ENCODE peak calls at places on chromosomes 16 and 17, in six cellular contexts. R, S, L, N, A and C are unnamed samples.

GRCh38 chr17:66715745-66716156 is 119.2 kb upstream of the CACNG5 start:
- DNase-seq in S (no peak), A (no peak), L (peak), N (no peak), R (no peak), C (no peak)

GRCh38 chr17:17663160-17664072 is 17.8 kb upstream of the RAI1 start:
- DNase-seq in N (no peak), A (peak), L (peak), S (peak), R (no peak), C (peak)

GRCh38 chr17:47851764-47852112 is 775 bp upstream of the SP6 start:
- DNase-seq in L (no peak), A (peak), N (no peak), R (no peak), S (no peak), C (no peak)

GRCh38 chr17:83037084-83037950 is 42.1 kb upstream of the METRNL start:
- DNase-seq in A (no peak), N (no peak), L (no peak), S (no peak), R (no peak), C (no peak)

GRCh38 chr16:77190478-77191258 is at the start of gene MON1B:
- DNase-seq in S (peak), L (peak), A (peak), N (peak), R (peak), C (peak)

GRCh38 chr17:44257815-44258750 is 9.9 kb downstream of the SLC4A1 start:
- DNase-seq in R (no peak), N (peak), L (no peak), A (no peak), S (no peak), C (no peak)

GRCh38 chr17:58156839-58157803 is 8.9 kb downstream of the OR4D1 start:
- DNase-seq in A (peak), N (no peak), R (no peak), L (peak), S (peak), C (peak)

GRCh38 chr17:43134774-43135453 is 9.8 kb upstream of the BRCA1 start:
- DNase-seq in A (no peak), N (no peak), R (no peak), L (no peak), S (no peak), C (no peak)

GRCh38 chr17:17919169-17920107 is 52.8 kb downstream of the TOM1L2 start:
- DNase-seq in N (peak), R (peak), A (peak), S (peak), L (peak), C (peak)

GRCh38 chr16:19307587-19308241 is 22.2 kb downstream of the CLEC19A start:
- DNase-seq in N (no peak), L (no peak), R (no peak), S (no peak), A (no peak), C (no peak)

GRCh38 chr17:69501591-69502468 is 87.3 kb downstream of the MAP2K6 start:
- DNase-seq in N (no peak), A (peak), L (peak), R (peak), S (peak), C (peak)

GRCh38 chr16:59324462-59324861 is 590.3 kb upstream of the GOT2 start:
- DNase-seq in A (no peak), R (no peak), L (no peak), S (no peak), N (no peak), C (no peak)